ENCODE peak calls at places on chromosomes 1 and 21, in seven cellular contexts. One of them, this sample, is unnamed.
A peak's percentile ranks its signal among the peaks of the same experiment; 100 is the strongest.

GRCh38 chr1:209585672-209586071 is 2.2 kb downstream of the CAMK1G start:
- DNase-seq in CD8-positive, alpha-beta memory T cell: no peak
- DNase-seq in esophagus squamous epithelium: no peak
- DNase-seq in CD4-positive, CD25-positive, alpha-beta regulatory T cell: no peak
- DNase-seq in IMR-90: no peak
- DNase-seq in pancreas: peak; percentile 44
- DNase-seq in heart left ventricle: peak; percentile 53
- DNase-seq in this sample: no peak

GRCh38 chr1:208081972-208082371 is 162.2 kb downstream of the PLXNA2 start:
- DNase-seq in CD8-positive, alpha-beta memory T cell: no peak
- DNase-seq in esophagus squamous epithelium: no peak
- DNase-seq in CD4-positive, CD25-positive, alpha-beta regulatory T cell: no peak
- DNase-seq in IMR-90: no peak
- DNase-seq in pancreas: no peak
- DNase-seq in heart left ventricle: no peak
- DNase-seq in this sample: no peak

GRCh38 chr1:44713321-44713781 is 17.6 kb downstream of the RNU5D-1 start:
- DNase-seq in CD8-positive, alpha-beta memory T cell: no peak
- DNase-seq in esophagus squamous epithelium: no peak
- DNase-seq in CD4-positive, CD25-positive, alpha-beta regulatory T cell: no peak
- DNase-seq in IMR-90: no peak
- DNase-seq in pancreas: no peak
- DNase-seq in heart left ventricle: no peak
- DNase-seq in this sample: no peak

GRCh38 chr1:75908717-75909152 is 23.5 kb downstream of the ASB17 start:
- DNase-seq in CD8-positive, alpha-beta memory T cell: no peak
- DNase-seq in esophagus squamous epithelium: no peak
- DNase-seq in CD4-positive, CD25-positive, alpha-beta regulatory T cell: no peak
- DNase-seq in IMR-90: peak; percentile 50
- DNase-seq in pancreas: no peak
- DNase-seq in heart left ventricle: no peak
- DNase-seq in this sample: no peak

GRCh38 chr1:15836772-15837669 is 10.5 kb upstream of the SPEN start:
- DNase-seq in CD8-positive, alpha-beta memory T cell: peak; percentile 63
- DNase-seq in esophagus squamous epithelium: peak; percentile 40
- DNase-seq in CD4-positive, CD25-positive, alpha-beta regulatory T cell: peak; percentile 68
- DNase-seq in IMR-90: no peak
- DNase-seq in pancreas: peak; percentile 50
- DNase-seq in heart left ventricle: peak; percentile 60
- DNase-seq in this sample: peak; percentile 65

GRCh38 chr1:228079013-228079412 is 3.5 kb upstream of the ARF1 start:
- DNase-seq in CD8-positive, alpha-beta memory T cell: no peak
- DNase-seq in esophagus squamous epithelium: no peak
- DNase-seq in CD4-positive, CD25-positive, alpha-beta regulatory T cell: no peak
- DNase-seq in IMR-90: no peak
- DNase-seq in pancreas: no peak
- DNase-seq in heart left ventricle: no peak
- DNase-seq in this sample: no peak

GRCh38 chr1:48931571-48932251 is 155.0 kb upstream of the BEND5 start:
- DNase-seq in CD8-positive, alpha-beta memory T cell: no peak
- DNase-seq in esophagus squamous epithelium: no peak
- DNase-seq in CD4-positive, CD25-positive, alpha-beta regulatory T cell: no peak
- DNase-seq in IMR-90: no peak
- DNase-seq in pancreas: no peak
- DNase-seq in heart left ventricle: no peak
- DNase-seq in this sample: no peak

GRCh38 chr1:1782399-1783221 is 4.3 kb upstream of the NADK start:
- DNase-seq in CD8-positive, alpha-beta memory T cell: peak; percentile 21
- DNase-seq in esophagus squamous epithelium: no peak
- DNase-seq in CD4-positive, CD25-positive, alpha-beta regulatory T cell: peak; percentile 13
- DNase-seq in IMR-90: peak; percentile 54
- DNase-seq in pancreas: peak; percentile 81
- DNase-seq in heart left ventricle: peak; percentile 62
- DNase-seq in this sample: no peak

GRCh38 chr1:26020390-26020789 is 1.2 kb upstream of the EXTL1 start:
- DNase-seq in CD8-positive, alpha-beta memory T cell: no peak
- DNase-seq in esophagus squamous epithelium: no peak
- DNase-seq in CD4-positive, CD25-positive, alpha-beta regulatory T cell: no peak
- DNase-seq in IMR-90: peak; percentile 58
- DNase-seq in pancreas: no peak
- DNase-seq in heart left ventricle: peak; percentile 67
- DNase-seq in this sample: no peak

GRCh38 chr1:21174638-21175323 is 1.9 kb downstream of the EIF4G3 start:
- DNase-seq in CD8-positive, alpha-beta memory T cell: no peak
- DNase-seq in esophagus squamous epithelium: no peak
- DNase-seq in CD4-positive, CD25-positive, alpha-beta regulatory T cell: no peak
- DNase-seq in IMR-90: peak; percentile 80
- DNase-seq in pancreas: no peak
- DNase-seq in heart left ventricle: no peak
- DNase-seq in this sample: no peak

GRCh38 chr1:109668123-109668800 is 405 bp downstream of the GSTM2 start:
- DNase-seq in CD8-positive, alpha-beta memory T cell: no peak
- DNase-seq in esophagus squamous epithelium: no peak
- DNase-seq in CD4-positive, CD25-positive, alpha-beta regulatory T cell: no peak
- DNase-seq in IMR-90: peak; percentile 0
- DNase-seq in pancreas: peak; percentile 46
- DNase-seq in heart left ventricle: no peak
- DNase-seq in this sample: no peak

GRCh38 chr1:91585502-91585901 is 84.9 kb downstream of the CDC7 start:
- DNase-seq in CD8-positive, alpha-beta memory T cell: no peak
- DNase-seq in esophagus squamous epithelium: no peak
- DNase-seq in CD4-positive, CD25-positive, alpha-beta regulatory T cell: no peak
- DNase-seq in IMR-90: no peak
- DNase-seq in pancreas: no peak
- DNase-seq in heart left ventricle: no peak
- DNase-seq in this sample: no peak

GRCh38 chr1:165376041-165376810 is 19.7 kb upstream of the LMX1A start:
- DNase-seq in CD8-positive, alpha-beta memory T cell: no peak
- DNase-seq in esophagus squamous epithelium: no peak
- DNase-seq in CD4-positive, CD25-positive, alpha-beta regulatory T cell: no peak
- DNase-seq in IMR-90: peak; percentile 20
- DNase-seq in pancreas: peak; percentile 62
- DNase-seq in heart left ventricle: peak; percentile 89
- DNase-seq in this sample: no peak

GRCh38 chr21:34579411-34579810 is 35.5 kb downstream of the RCAN1 start:
- DNase-seq in CD8-positive, alpha-beta memory T cell: no peak
- DNase-seq in esophagus squamous epithelium: no peak
- DNase-seq in CD4-positive, CD25-positive, alpha-beta regulatory T cell: no peak
- DNase-seq in IMR-90: peak; percentile 86
- DNase-seq in pancreas: no peak
- DNase-seq in heart left ventricle: no peak
- DNase-seq in this sample: no peak

GRCh38 chr21:33174756-33175155 is 55.0 kb upstream of the IFNAR2 start:
- DNase-seq in CD8-positive, alpha-beta memory T cell: no peak
- DNase-seq in esophagus squamous epithelium: no peak
- DNase-seq in CD4-positive, CD25-positive, alpha-beta regulatory T cell: no peak
- DNase-seq in IMR-90: no peak
- DNase-seq in pancreas: no peak
- DNase-seq in heart left ventricle: no peak
- DNase-seq in this sample: no peak

GRCh38 chr1:218164930-218165686 is 120.0 kb upstream of the RRP15 start:
- DNase-seq in CD8-positive, alpha-beta memory T cell: no peak
- DNase-seq in esophagus squamous epithelium: no peak
- DNase-seq in CD4-positive, CD25-positive, alpha-beta regulatory T cell: no peak
- DNase-seq in IMR-90: no peak
- DNase-seq in pancreas: peak; percentile 23
- DNase-seq in heart left ventricle: peak; percentile 39
- DNase-seq in this sample: no peak

GRCh38 chr1:3543076-3544049 is 67.9 kb downstream of the MEGF6 start:
- DNase-seq in CD8-positive, alpha-beta memory T cell: no peak
- DNase-seq in esophagus squamous epithelium: no peak
- DNase-seq in CD4-positive, CD25-positive, alpha-beta regulatory T cell: no peak
- DNase-seq in IMR-90: peak; percentile 92
- DNase-seq in pancreas: no peak
- DNase-seq in heart left ventricle: no peak
- DNase-seq in this sample: no peak

GRCh38 chr1:239732770-239733169 is 346.4 kb downstream of the CHRM3 start:
- DNase-seq in CD8-positive, alpha-beta memory T cell: no peak
- DNase-seq in esophagus squamous epithelium: no peak
- DNase-seq in CD4-positive, CD25-positive, alpha-beta regulatory T cell: no peak
- DNase-seq in IMR-90: no peak
- DNase-seq in pancreas: no peak
- DNase-seq in heart left ventricle: no peak
- DNase-seq in this sample: no peak
- H3K4me3 ChIP-seq in CD8-positive, alpha-beta memory T cell: no peak overlapping the region
- H3K4me3 ChIP-seq in esophagus squamous epithelium: no peak overlapping the region
- H3K4me3 ChIP-seq in CD4-positive, CD25-positive, alpha-beta regulatory T cell: no peak overlapping the region
- H3K4me3 ChIP-seq in IMR-90: no peak overlapping the region
- H3K4me3 ChIP-seq in pancreas: no peak overlapping the region
- H3K4me3 ChIP-seq in heart left ventricle: no peak overlapping the region
- H3K4me3 ChIP-seq in this sample: no peak overlapping the region

GRCh38 chr1:18170444-18170843 is 62.8 kb downstream of the IGSF21 start:
- DNase-seq in CD8-positive, alpha-beta memory T cell: no peak
- DNase-seq in esophagus squamous epithelium: no peak
- DNase-seq in CD4-positive, CD25-positive, alpha-beta regulatory T cell: no peak
- DNase-seq in IMR-90: no peak
- DNase-seq in pancreas: no peak
- DNase-seq in heart left ventricle: no peak
- DNase-seq in this sample: no peak
- H3K27me3 ChIP-seq in CD8-positive, alpha-beta memory T cell: no peaks in the 10 kb centered on the region
- H3K27me3 ChIP-seq in esophagus squamous epithelium: no peaks in the 10 kb centered on the region
- H3K27me3 ChIP-seq in CD4-positive, CD25-positive, alpha-beta regulatory T cell: no peaks in the 10 kb centered on the region
- H3K27me3 ChIP-seq in IMR-90: no peaks in the 10 kb centered on the region
- H3K27me3 ChIP-seq in pancreas: no peaks in the 10 kb centered on the region
- H3K27me3 ChIP-seq in heart left ventricle: no peaks in the 10 kb centered on the region
- H3K27me3 ChIP-seq in this sample: no peaks in the 10 kb centered on the region

DNA sequence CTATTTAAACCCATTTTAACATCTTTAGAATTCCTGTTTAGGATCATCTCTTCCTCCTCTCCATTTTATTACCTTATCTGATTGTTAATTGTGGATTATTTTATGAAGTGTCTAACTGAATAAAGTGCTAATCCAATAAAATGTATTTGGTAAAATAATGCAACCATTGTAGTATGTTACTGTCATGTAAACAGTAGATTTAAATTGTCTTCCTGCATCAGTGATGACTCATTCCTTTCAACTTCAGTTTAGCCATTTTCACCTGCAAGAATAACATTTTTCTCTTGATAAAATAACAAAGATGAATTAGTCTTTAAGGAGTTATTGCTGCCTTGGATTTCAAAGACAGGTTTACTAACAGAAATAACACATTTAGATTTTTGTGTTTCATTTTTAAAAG is 5.4 kb downstream of the PPP2R5A start:
- DNase-seq in CD8-positive, alpha-beta memory T cell: no peak
- DNase-seq in esophagus squamous epithelium: no peak
- DNase-seq in CD4-positive, CD25-positive, alpha-beta regulatory T cell: no peak
- DNase-seq in IMR-90: peak; percentile 43
- DNase-seq in pancreas: no peak
- DNase-seq in heart left ventricle: no peak
- DNase-seq in this sample: no peak
- H3K4me1 ChIP-seq in CD8-positive, alpha-beta memory T cell: peaks cover 74% of the 10 kb centered on the region
- H3K4me1 ChIP-seq in esophagus squamous epithelium: peaks cover 22% of the 10 kb centered on the region
- H3K4me1 ChIP-seq in CD4-positive, CD25-positive, alpha-beta regulatory T cell: peaks cover 78% of the 10 kb centered on the region
- H3K4me1 ChIP-seq in IMR-90: peaks cover 6% of the 10 kb centered on the region
- H3K4me1 ChIP-seq in pancreas: peaks cover 63% of the 10 kb centered on the region
- H3K4me1 ChIP-seq in heart left ventricle: peaks cover 37% of the 10 kb centered on the region
- H3K4me1 ChIP-seq in this sample: peaks cover 32% of the 10 kb centered on the region

GRCh38 chr1:85464497-85465098 is 361 bp downstream of the DDAH1 start:
- DNase-seq in CD8-positive, alpha-beta memory T cell: no peak
- DNase-seq in esophagus squamous epithelium: no peak
- DNase-seq in CD4-positive, CD25-positive, alpha-beta regulatory T cell: no peak
- DNase-seq in IMR-90: peak; percentile 73
- DNase-seq in pancreas: peak; percentile 74
- DNase-seq in heart left ventricle: peak; percentile 81
- DNase-seq in this sample: no peak

GRCh38 chr1:85465099-85465790 is at the start of gene DDAH1:
- DNase-seq in CD8-positive, alpha-beta memory T cell: no peak
- DNase-seq in esophagus squamous epithelium: no peak
- DNase-seq in CD4-positive, CD25-positive, alpha-beta regulatory T cell: no peak
- DNase-seq in IMR-90: peak; percentile 65
- DNase-seq in pancreas: peak; percentile 79
- DNase-seq in heart left ventricle: peak; percentile 55
- DNase-seq in this sample: no peak

GRCh38 chr1:85467036-85467435 is 2.1 kb upstream of the DDAH1 start:
- DNase-seq in CD8-positive, alpha-beta memory T cell: no peak
- DNase-seq in esophagus squamous epithelium: no peak
- DNase-seq in CD4-positive, CD25-positive, alpha-beta regulatory T cell: no peak
- DNase-seq in IMR-90: no peak
- DNase-seq in pancreas: no peak
- DNase-seq in heart left ventricle: no peak
- DNase-seq in this sample: no peak

GRCh38 chr1:85463666-85464496 is 1.1 kb downstream of the DDAH1 start:
- DNase-seq in CD8-positive, alpha-beta memory T cell: no peak
- DNase-seq in esophagus squamous epithelium: no peak
- DNase-seq in CD4-positive, CD25-positive, alpha-beta regulatory T cell: no peak
- DNase-seq in IMR-90: no peak
- DNase-seq in pancreas: no peak
- DNase-seq in heart left ventricle: no peak
- DNase-seq in this sample: no peak

GRCh38 chr1:85465791-85466134 is 804 bp upstream of the DDAH1 start:
- DNase-seq in CD8-positive, alpha-beta memory T cell: no peak
- DNase-seq in esophagus squamous epithelium: no peak
- DNase-seq in CD4-positive, CD25-positive, alpha-beta regulatory T cell: no peak
- DNase-seq in IMR-90: peak; percentile 66
- DNase-seq in pancreas: no peak
- DNase-seq in heart left ventricle: no peak
- DNase-seq in this sample: no peak
- H3K4me3 ChIP-seq in CD8-positive, alpha-beta memory T cell: no peak overlapping the region
- H3K4me3 ChIP-seq in esophagus squamous epithelium: no peak overlapping the region
- H3K4me3 ChIP-seq in CD4-positive, CD25-positive, alpha-beta regulatory T cell: no peak overlapping the region
- H3K4me3 ChIP-seq in IMR-90: peak overlapping the region; percentile 95
- H3K4me3 ChIP-seq in pancreas: peak overlapping the region; percentile 58
- H3K4me3 ChIP-seq in heart left ventricle: no peak overlapping the region
- H3K4me3 ChIP-seq in this sample: no peak overlapping the region